ENCODE peak calls at places on chromosomes 6 and 20, in eight cellular contexts. One of them, this sample, is unnamed.

GRCh38 chr6:14738497-14738896 is 507.4 kb upstream of the JARID2 start:
- DNase-seq in cardiac fibroblast: no peak
- DNase-seq in activated CD8-positive, alpha-beta memory T cell treated with anti-CD3 and anti-CD28 coated beads, Interleukin-2, amount 50 U/mL, for 4 hours: no peak
- DNase-seq in GM10248: no peak
- DNase-seq in GM23338: no peak
- DNase-seq in head of caudate nucleus: no peak
- DNase-seq in activated T-cell treated with anti-CD3 and anti-CD28 coated beads, Interleukin-2, amount 50 U/mL, for 4 hours: no peak
- DNase-seq in NCI-H2029 treated with DMSO at 0.1 percent for 48 hours: no peak
- DNase-seq in this sample: no peak

GRCh38 chr20:34461779-34462087 is 54.5 kb upstream of the DYNLRB1 start:
- DNase-seq in cardiac fibroblast: no peak
- DNase-seq in activated CD8-positive, alpha-beta memory T cell treated with anti-CD3 and anti-CD28 coated beads, Interleukin-2, amount 50 U/mL, for 4 hours: no peak
- DNase-seq in GM10248: no peak
- DNase-seq in GM23338: no peak
- DNase-seq in head of caudate nucleus: no peak
- DNase-seq in activated T-cell treated with anti-CD3 and anti-CD28 coated beads, Interleukin-2, amount 50 U/mL, for 4 hours: no peak
- DNase-seq in NCI-H2029 treated with DMSO at 0.1 percent for 48 hours: no peak
- DNase-seq in this sample: peak

GRCh38 chr6:6661191-6661590 is 72.7 kb downstream of the LY86 start:
- DNase-seq in cardiac fibroblast: no peak
- DNase-seq in activated CD8-positive, alpha-beta memory T cell treated with anti-CD3 and anti-CD28 coated beads, Interleukin-2, amount 50 U/mL, for 4 hours: no peak
- DNase-seq in GM10248: no peak
- DNase-seq in GM23338: no peak
- DNase-seq in head of caudate nucleus: no peak
- DNase-seq in activated T-cell treated with anti-CD3 and anti-CD28 coated beads, Interleukin-2, amount 50 U/mL, for 4 hours: no peak
- DNase-seq in NCI-H2029 treated with DMSO at 0.1 percent for 48 hours: no peak
- DNase-seq in this sample: no peak

GRCh38 chr20:50077818-50078601 is 34.9 kb downstream of the UBE2V1 start:
- DNase-seq in cardiac fibroblast: no peak
- DNase-seq in activated CD8-positive, alpha-beta memory T cell treated with anti-CD3 and anti-CD28 coated beads, Interleukin-2, amount 50 U/mL, for 4 hours: no peak
- DNase-seq in GM10248: no peak
- DNase-seq in GM23338: no peak
- DNase-seq in head of caudate nucleus: no peak
- DNase-seq in activated T-cell treated with anti-CD3 and anti-CD28 coated beads, Interleukin-2, amount 50 U/mL, for 4 hours: no peak
- DNase-seq in NCI-H2029 treated with DMSO at 0.1 percent for 48 hours: no peak
- DNase-seq in this sample: no peak

GRCh38 chr20:56653221-56653620 is 24.1 kb downstream of the TFAP2C start:
- DNase-seq in cardiac fibroblast: no peak
- DNase-seq in activated CD8-positive, alpha-beta memory T cell treated with anti-CD3 and anti-CD28 coated beads, Interleukin-2, amount 50 U/mL, for 4 hours: no peak
- DNase-seq in GM10248: no peak
- DNase-seq in GM23338: no peak
- DNase-seq in head of caudate nucleus: no peak
- DNase-seq in activated T-cell treated with anti-CD3 and anti-CD28 coated beads, Interleukin-2, amount 50 U/mL, for 4 hours: no peak
- DNase-seq in NCI-H2029 treated with DMSO at 0.1 percent for 48 hours: no peak
- DNase-seq in this sample: peak

GRCh38 chr20:46430921-46431712 is 24.7 kb upstream of the ELMO2 start:
- DNase-seq in cardiac fibroblast: no peak
- DNase-seq in activated CD8-positive, alpha-beta memory T cell treated with anti-CD3 and anti-CD28 coated beads, Interleukin-2, amount 50 U/mL, for 4 hours: no peak
- DNase-seq in GM10248: no peak
- DNase-seq in GM23338: no peak
- DNase-seq in head of caudate nucleus: peak
- DNase-seq in activated T-cell treated with anti-CD3 and anti-CD28 coated beads, Interleukin-2, amount 50 U/mL, for 4 hours: no peak
- DNase-seq in NCI-H2029 treated with DMSO at 0.1 percent for 48 hours: no peak
- DNase-seq in this sample: no peak

GRCh38 chr6:78835817-78836216 is 31.5 kb upstream of the IRAK1BP1 start:
- DNase-seq in cardiac fibroblast: peak
- DNase-seq in activated CD8-positive, alpha-beta memory T cell treated with anti-CD3 and anti-CD28 coated beads, Interleukin-2, amount 50 U/mL, for 4 hours: no peak
- DNase-seq in GM10248: no peak
- DNase-seq in GM23338: no peak
- DNase-seq in head of caudate nucleus: no peak
- DNase-seq in activated T-cell treated with anti-CD3 and anti-CD28 coated beads, Interleukin-2, amount 50 U/mL, for 4 hours: no peak
- DNase-seq in NCI-H2029 treated with DMSO at 0.1 percent for 48 hours: no peak
- DNase-seq in this sample: peak

GRCh38 chr20:1874534-1875168 is 20.6 kb upstream of the SIRPA start:
- DNase-seq in cardiac fibroblast: peak
- DNase-seq in activated CD8-positive, alpha-beta memory T cell treated with anti-CD3 and anti-CD28 coated beads, Interleukin-2, amount 50 U/mL, for 4 hours: no peak
- DNase-seq in GM10248: no peak
- DNase-seq in GM23338: no peak
- DNase-seq in head of caudate nucleus: no peak
- DNase-seq in activated T-cell treated with anti-CD3 and anti-CD28 coated beads, Interleukin-2, amount 50 U/mL, for 4 hours: no peak
- DNase-seq in NCI-H2029 treated with DMSO at 0.1 percent for 48 hours: no peak
- DNase-seq in this sample: no peak

GRCh38 chr6:69349776-69350175 is 447.0 kb downstream of the LMBRD1 start:
- DNase-seq in cardiac fibroblast: no peak
- DNase-seq in activated CD8-positive, alpha-beta memory T cell treated with anti-CD3 and anti-CD28 coated beads, Interleukin-2, amount 50 U/mL, for 4 hours: no peak
- DNase-seq in GM10248: no peak
- DNase-seq in GM23338: no peak
- DNase-seq in head of caudate nucleus: no peak
- DNase-seq in activated T-cell treated with anti-CD3 and anti-CD28 coated beads, Interleukin-2, amount 50 U/mL, for 4 hours: no peak
- DNase-seq in NCI-H2029 treated with DMSO at 0.1 percent for 48 hours: no peak
- DNase-seq in this sample: no peak

GRCh38 chr20:54044156-54044555 is 26.2 kb downstream of the BCAS1 start:
- DNase-seq in cardiac fibroblast: peak
- DNase-seq in activated CD8-positive, alpha-beta memory T cell treated with anti-CD3 and anti-CD28 coated beads, Interleukin-2, amount 50 U/mL, for 4 hours: no peak
- DNase-seq in GM10248: no peak
- DNase-seq in GM23338: no peak
- DNase-seq in head of caudate nucleus: no peak
- DNase-seq in activated T-cell treated with anti-CD3 and anti-CD28 coated beads, Interleukin-2, amount 50 U/mL, for 4 hours: no peak
- DNase-seq in NCI-H2029 treated with DMSO at 0.1 percent for 48 hours: no peak
- DNase-seq in this sample: peak

GRCh38 chr6:19333936-19334335 is 503.2 kb upstream of the ID4 start:
- DNase-seq in cardiac fibroblast: peak
- DNase-seq in activated CD8-positive, alpha-beta memory T cell treated with anti-CD3 and anti-CD28 coated beads, Interleukin-2, amount 50 U/mL, for 4 hours: no peak
- DNase-seq in GM10248: no peak
- DNase-seq in GM23338: no peak
- DNase-seq in head of caudate nucleus: no peak
- DNase-seq in activated T-cell treated with anti-CD3 and anti-CD28 coated beads, Interleukin-2, amount 50 U/mL, for 4 hours: no peak
- DNase-seq in NCI-H2029 treated with DMSO at 0.1 percent for 48 hours: no peak
- DNase-seq in this sample: peak

GRCh38 chr20:13006825-13007224 is 1.9 kb upstream of the SPTLC3 start:
- DNase-seq in cardiac fibroblast: peak
- DNase-seq in activated CD8-positive, alpha-beta memory T cell treated with anti-CD3 and anti-CD28 coated beads, Interleukin-2, amount 50 U/mL, for 4 hours: no peak
- DNase-seq in GM10248: no peak
- DNase-seq in GM23338: no peak
- DNase-seq in head of caudate nucleus: no peak
- DNase-seq in activated T-cell treated with anti-CD3 and anti-CD28 coated beads, Interleukin-2, amount 50 U/mL, for 4 hours: no peak
- DNase-seq in NCI-H2029 treated with DMSO at 0.1 percent for 48 hours: no peak
- DNase-seq in this sample: peak

GRCh38 chr6:134870677-134871498 is 79.0 kb downstream of the ALDH8A1 start:
- DNase-seq in cardiac fibroblast: peak
- DNase-seq in activated CD8-positive, alpha-beta memory T cell treated with anti-CD3 and anti-CD28 coated beads, Interleukin-2, amount 50 U/mL, for 4 hours: no peak
- DNase-seq in GM10248: peak
- DNase-seq in GM23338: no peak
- DNase-seq in head of caudate nucleus: no peak
- DNase-seq in activated T-cell treated with anti-CD3 and anti-CD28 coated beads, Interleukin-2, amount 50 U/mL, for 4 hours: no peak
- DNase-seq in NCI-H2029 treated with DMSO at 0.1 percent for 48 hours: no peak
- DNase-seq in this sample: no peak

GRCh38 chr20:25083773-25084615 is 2.1 kb upstream of the VSX1 start:
- DNase-seq in cardiac fibroblast: no peak
- DNase-seq in activated CD8-positive, alpha-beta memory T cell treated with anti-CD3 and anti-CD28 coated beads, Interleukin-2, amount 50 U/mL, for 4 hours: no peak
- DNase-seq in GM10248: no peak
- DNase-seq in GM23338: peak
- DNase-seq in head of caudate nucleus: peak
- DNase-seq in activated T-cell treated with anti-CD3 and anti-CD28 coated beads, Interleukin-2, amount 50 U/mL, for 4 hours: no peak
- DNase-seq in NCI-H2029 treated with DMSO at 0.1 percent for 48 hours: no peak
- DNase-seq in this sample: no peak

GRCh38 chr20:43138061-43138860 is 51.4 kb downstream of the PTPRT start:
- DNase-seq in cardiac fibroblast: no peak
- DNase-seq in activated CD8-positive, alpha-beta memory T cell treated with anti-CD3 and anti-CD28 coated beads, Interleukin-2, amount 50 U/mL, for 4 hours: no peak
- DNase-seq in GM10248: no peak
- DNase-seq in GM23338: no peak
- DNase-seq in head of caudate nucleus: peak
- DNase-seq in activated T-cell treated with anti-CD3 and anti-CD28 coated beads, Interleukin-2, amount 50 U/mL, for 4 hours: no peak
- DNase-seq in NCI-H2029 treated with DMSO at 0.1 percent for 48 hours: no peak
- DNase-seq in this sample: no peak

GRCh38 chr20:38321959-38322598 is 18.1 kb downstream of the BPI start:
- DNase-seq in cardiac fibroblast: peak
- DNase-seq in activated CD8-positive, alpha-beta memory T cell treated with anti-CD3 and anti-CD28 coated beads, Interleukin-2, amount 50 U/mL, for 4 hours: no peak
- DNase-seq in GM10248: no peak
- DNase-seq in GM23338: peak
- DNase-seq in head of caudate nucleus: peak
- DNase-seq in activated T-cell treated with anti-CD3 and anti-CD28 coated beads, Interleukin-2, amount 50 U/mL, for 4 hours: no peak
- DNase-seq in NCI-H2029 treated with DMSO at 0.1 percent for 48 hours: no peak
- DNase-seq in this sample: peak

GRCh38 chr6:100479180-100480035 is 14.7 kb upstream of the SIM1 start:
- DNase-seq in cardiac fibroblast: peak
- DNase-seq in activated CD8-positive, alpha-beta memory T cell treated with anti-CD3 and anti-CD28 coated beads, Interleukin-2, amount 50 U/mL, for 4 hours: no peak
- DNase-seq in GM10248: no peak
- DNase-seq in GM23338: peak
- DNase-seq in head of caudate nucleus: no peak
- DNase-seq in activated T-cell treated with anti-CD3 and anti-CD28 coated beads, Interleukin-2, amount 50 U/mL, for 4 hours: no peak
- DNase-seq in NCI-H2029 treated with DMSO at 0.1 percent for 48 hours: no peak
- DNase-seq in this sample: peak

GRCh38 chr6:166274163-166274562 is 34.0 kb downstream of the PRR18 start:
- DNase-seq in cardiac fibroblast: no peak
- DNase-seq in activated CD8-positive, alpha-beta memory T cell treated with anti-CD3 and anti-CD28 coated beads, Interleukin-2, amount 50 U/mL, for 4 hours: no peak
- DNase-seq in GM10248: no peak
- DNase-seq in GM23338: no peak
- DNase-seq in head of caudate nucleus: no peak
- DNase-seq in activated T-cell treated with anti-CD3 and anti-CD28 coated beads, Interleukin-2, amount 50 U/mL, for 4 hours: no peak
- DNase-seq in NCI-H2029 treated with DMSO at 0.1 percent for 48 hours: no peak
- DNase-seq in this sample: no peak

GRCh38 chr6:161630674-161631073 is 356.8 kb upstream of the AGPAT4 start:
- DNase-seq in cardiac fibroblast: no peak
- DNase-seq in activated CD8-positive, alpha-beta memory T cell treated with anti-CD3 and anti-CD28 coated beads, Interleukin-2, amount 50 U/mL, for 4 hours: no peak
- DNase-seq in GM10248: no peak
- DNase-seq in GM23338: no peak
- DNase-seq in head of caudate nucleus: no peak
- DNase-seq in activated T-cell treated with anti-CD3 and anti-CD28 coated beads, Interleukin-2, amount 50 U/mL, for 4 hours: no peak
- DNase-seq in NCI-H2029 treated with DMSO at 0.1 percent for 48 hours: no peak
- DNase-seq in this sample: no peak